ENCODE peak calls at places on chromosomes 13 and 19, in four cellular contexts. One of them, this sample, is unnamed.

GRCh38 chr19:41866284-41866683 is 6.2 kb downstream of the RPS19 start:
- DNase-seq in neural progenitor cell: no peak
- DNase-seq in breast epithelium: no peak
- DNase-seq in tibial nerve: no peak
- DNase-seq in this sample: no peak

GRCh38 chr13:40819797-40820315 is 30.4 kb downstream of the SLC25A15 start:
- DNase-seq in neural progenitor cell: no peak
- DNase-seq in breast epithelium: no peak
- DNase-seq in tibial nerve: no peak
- DNase-seq in this sample: no peak

GRCh38 chr19:43499042-43499441 is 5.5 kb downstream of the PHLDB3 start:
- DNase-seq in neural progenitor cell: no peak
- DNase-seq in breast epithelium: no peak
- DNase-seq in tibial nerve: no peak
- DNase-seq in this sample: no peak

GRCh38 chr13:27826379-27827353 is 34.4 kb downstream of the GSX1 start:
- DNase-seq in neural progenitor cell: peak; percentile 92
- DNase-seq in breast epithelium: peak; percentile 80
- DNase-seq in tibial nerve: peak; percentile 60
- DNase-seq in this sample: peak; percentile 81

GRCh38 chr19:35436477-35437141 is 11.4 kb upstream of the FFAR2 start:
- DNase-seq in neural progenitor cell: no peak
- DNase-seq in breast epithelium: no peak
- DNase-seq in tibial nerve: no peak
- DNase-seq in this sample: peak; percentile 48

GRCh38 chr13:21060063-21060826 is 1.1 kb downstream of the LATS2 start:
- DNase-seq in neural progenitor cell: peak; percentile 61
- DNase-seq in breast epithelium: no peak
- DNase-seq in tibial nerve: no peak
- DNase-seq in this sample: no peak

GRCh38 chr19:35592226-35592625 is 6.3 kb downstream of the PMIS2 start:
- DNase-seq in neural progenitor cell: peak; percentile 76
- DNase-seq in breast epithelium: no peak
- DNase-seq in tibial nerve: no peak
- DNase-seq in this sample: no peak

GRCh38 chr19:17026706-17027427 is at the start of gene CPAMD8:
- DNase-seq in neural progenitor cell: peak; percentile 70
- DNase-seq in breast epithelium: no peak
- DNase-seq in tibial nerve: no peak
- DNase-seq in this sample: no peak

GRCh38 chr13:31947105-31947504 is 84.5 kb upstream of the FRY start:
- DNase-seq in neural progenitor cell: peak; percentile 16
- DNase-seq in breast epithelium: no peak
- DNase-seq in tibial nerve: no peak
- DNase-seq in this sample: no peak

GRCh38 chr13:39159971-39160370 is 121.7 kb downstream of the NHLRC3 start:
- DNase-seq in neural progenitor cell: no peak
- DNase-seq in breast epithelium: no peak
- DNase-seq in tibial nerve: no peak
- DNase-seq in this sample: no peak

GRCh38 chr19:35154535-35155406 is at the start of gene FXYD5:
- DNase-seq in neural progenitor cell: peak; percentile 72
- DNase-seq in breast epithelium: peak; percentile 72
- DNase-seq in tibial nerve: no peak
- DNase-seq in this sample: no peak

GRCh38 chr13:93775507-93776108 is 549.0 kb downstream of the GPC6 start:
- DNase-seq in neural progenitor cell: no peak
- DNase-seq in breast epithelium: no peak
- DNase-seq in tibial nerve: no peak
- DNase-seq in this sample: no peak

GRCh38 chr19:41457241-41457640 is 14.3 kb downstream of the ERICH4 start:
- DNase-seq in neural progenitor cell: no peak
- DNase-seq in breast epithelium: no peak
- DNase-seq in tibial nerve: no peak
- DNase-seq in this sample: no peak

GRCh38 chr19:13842294-13843103 is 34.4 kb upstream of the NANOS3 start:
- DNase-seq in neural progenitor cell: peak; percentile 63
- DNase-seq in breast epithelium: peak; percentile 89
- DNase-seq in tibial nerve: peak; percentile 88
- DNase-seq in this sample: no peak

GRCh38 chr13:88643233-88643632 is 972.1 kb downstream of the SLITRK5 start:
- DNase-seq in neural progenitor cell: no peak
- DNase-seq in breast epithelium: no peak
- DNase-seq in tibial nerve: no peak
- DNase-seq in this sample: no peak

GRCh38 chr13:30319703-30320102 is 12.4 kb upstream of the KATNAL1 start:
- DNase-seq in neural progenitor cell: no peak
- DNase-seq in breast epithelium: no peak
- DNase-seq in tibial nerve: no peak
- DNase-seq in this sample: no peak

GRCh38 chr13:25744176-25744575 is 307.6 kb downstream of the SHISA2 start:
- DNase-seq in neural progenitor cell: no peak
- DNase-seq in breast epithelium: no peak
- DNase-seq in tibial nerve: no peak
- DNase-seq in this sample: no peak

GRCh38 chr19:35143818-35144217 is 763 bp downstream of the FXYD7 start:
- DNase-seq in neural progenitor cell: no peak
- DNase-seq in breast epithelium: no peak
- DNase-seq in tibial nerve: no peak
- DNase-seq in this sample: no peak

GRCh38 chr13:37360556-37360955 is 238.0 kb downstream of the POSTN start:
- DNase-seq in neural progenitor cell: no peak
- DNase-seq in breast epithelium: no peak
- DNase-seq in tibial nerve: no peak
- DNase-seq in this sample: no peak

GRCh38 chr13:24036115-24036514 is 124.4 kb upstream of the SPATA13 start:
- DNase-seq in neural progenitor cell: no peak
- DNase-seq in breast epithelium: no peak
- DNase-seq in tibial nerve: no peak
- DNase-seq in this sample: no peak

GRCh38 chr13:24032674-24033073 is 127.8 kb upstream of the SPATA13 start:
- DNase-seq in neural progenitor cell: no peak
- DNase-seq in breast epithelium: no peak
- DNase-seq in tibial nerve: no peak
- DNase-seq in this sample: no peak

GRCh38 chr13:24032252-24032651 is 128.3 kb upstream of the SPATA13 start:
- DNase-seq in neural progenitor cell: no peak
- DNase-seq in breast epithelium: no peak
- DNase-seq in tibial nerve: no peak
- DNase-seq in this sample: no peak

GRCh38 chr13:24035411-24035810 is 125.1 kb upstream of the SPATA13 start:
- DNase-seq in neural progenitor cell: no peak
- DNase-seq in breast epithelium: no peak
- DNase-seq in tibial nerve: no peak
- DNase-seq in this sample: no peak

DNA sequence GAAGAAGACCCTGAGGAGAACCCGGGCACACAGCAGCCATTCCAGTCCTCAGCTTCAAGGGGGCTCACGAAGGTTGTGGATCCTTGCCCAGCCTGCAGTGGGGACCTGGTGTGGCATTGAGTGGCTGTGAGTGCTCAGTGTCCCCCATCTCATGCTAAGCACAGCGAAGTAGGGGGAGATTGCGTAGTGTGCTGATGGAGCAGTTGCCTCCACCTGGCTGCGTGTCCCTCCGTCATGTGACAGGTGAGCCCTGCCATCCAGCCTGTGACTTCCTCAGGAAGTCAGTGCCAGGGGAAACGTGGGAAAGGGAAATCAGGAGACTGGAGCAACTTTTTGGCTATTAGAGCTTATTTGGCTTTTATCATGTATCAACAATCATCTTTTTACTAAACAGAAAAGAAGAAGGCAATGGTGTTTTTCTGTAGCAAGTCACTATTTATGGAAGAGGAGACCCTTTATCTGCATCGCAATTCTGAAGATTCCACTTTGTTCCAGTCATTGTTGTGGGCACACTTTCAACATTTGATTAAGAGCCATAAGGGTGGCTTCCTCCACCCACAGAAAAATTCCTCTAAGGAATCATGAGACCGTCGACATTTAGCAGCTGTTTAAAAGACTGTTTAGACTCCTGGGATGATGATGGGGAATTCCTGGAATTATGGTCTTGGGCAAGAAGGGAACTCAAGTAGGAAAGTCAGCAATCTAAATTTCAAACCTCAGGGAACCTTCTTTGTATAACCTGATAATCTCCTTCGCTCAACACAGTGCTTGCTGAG is 126.8 kb upstream of the SPATA13 start:
- DNase-seq in neural progenitor cell: no peak
- DNase-seq in breast epithelium: no peak
- DNase-seq in tibial nerve: no peak
- DNase-seq in this sample: no peak
- H3K4me1 ChIP-seq in neural progenitor cell: peaks cover 2% of the 10 kb centered on the region
- H3K4me1 ChIP-seq in breast epithelium: no peaks in the 10 kb centered on the region
- H3K4me1 ChIP-seq in tibial nerve: no peaks in the 10 kb centered on the region
- H3K4me1 ChIP-seq in this sample: no peaks in the 10 kb centered on the region

GRCh38 chr19:47779524-47780214 is 1.2 kb downstream of the SELENOW start:
- DNase-seq in neural progenitor cell: no peak
- DNase-seq in breast epithelium: no peak
- DNase-seq in tibial nerve: peak; percentile 30
- DNase-seq in this sample: no peak
- H3K27ac ChIP-seq in neural progenitor cell: no peak overlapping the region
- H3K27ac ChIP-seq in breast epithelium: peak overlapping the region; percentile 99
- H3K27ac ChIP-seq in tibial nerve: peak overlapping the region; percentile 98
- H3K27ac ChIP-seq in this sample: peak overlapping the region; percentile 100

GRCh38 chr19:38667552-38668205 is 20.2 kb downstream of the ACTN4 start:
- DNase-seq in neural progenitor cell: no peak
- DNase-seq in breast epithelium: no peak
- DNase-seq in tibial nerve: no peak
- DNase-seq in this sample: no peak

GRCh38 chr19:38665219-38665931 is 17.9 kb downstream of the ACTN4 start:
- DNase-seq in neural progenitor cell: no peak
- DNase-seq in breast epithelium: no peak
- DNase-seq in tibial nerve: no peak
- DNase-seq in this sample: no peak

GRCh38 chr19:38665950-38666661 is 18.7 kb downstream of the ACTN4 start:
- DNase-seq in neural progenitor cell: peak; percentile 85
- DNase-seq in breast epithelium: peak; percentile 70
- DNase-seq in tibial nerve: peak; percentile 43
- DNase-seq in this sample: peak; percentile 79

GRCh38 chr19:38664503-38665211 is 17.2 kb downstream of the ACTN4 start:
- DNase-seq in neural progenitor cell: no peak
- DNase-seq in breast epithelium: no peak
- DNase-seq in tibial nerve: no peak
- DNase-seq in this sample: no peak

GRCh38 chr19:38666662-38667448 is 19.4 kb downstream of the ACTN4 start:
- DNase-seq in neural progenitor cell: peak; percentile 58
- DNase-seq in breast epithelium: peak; percentile 65
- DNase-seq in tibial nerve: no peak
- DNase-seq in this sample: peak; percentile 65
- H3K4me1 ChIP-seq in neural progenitor cell: peaks cover 59% of the 10 kb centered on the region
- H3K4me1 ChIP-seq in breast epithelium: peaks cover 71% of the 10 kb centered on the region
- H3K4me1 ChIP-seq in tibial nerve: no peaks in the 10 kb centered on the region
- H3K4me1 ChIP-seq in this sample: peaks cover 57% of the 10 kb centered on the region

GRCh38 chr13:80040219-80040976 is 300.5 kb downstream of the SPRY2 start:
- DNase-seq in neural progenitor cell: no peak
- DNase-seq in breast epithelium: no peak
- DNase-seq in tibial nerve: no peak
- DNase-seq in this sample: peak; percentile 99
- H3K27ac ChIP-seq in neural progenitor cell: no peak overlapping the region
- H3K27ac ChIP-seq in breast epithelium: no peak overlapping the region
- H3K27ac ChIP-seq in tibial nerve: no peak overlapping the region
- H3K27ac ChIP-seq in this sample: no peak overlapping the region

GRCh38 chr13:98537740-98538139 is 39.2 kb downstream of the STK24 start:
- DNase-seq in neural progenitor cell: no peak
- DNase-seq in breast epithelium: no peak
- DNase-seq in tibial nerve: no peak
- DNase-seq in this sample: no peak

GRCh38 chr13:98540476-98540875 is 36.4 kb downstream of the STK24 start:
- DNase-seq in neural progenitor cell: no peak
- DNase-seq in breast epithelium: no peak
- DNase-seq in tibial nerve: no peak
- DNase-seq in this sample: no peak

GRCh38 chr13:98541701-98542203 is 35.2 kb downstream of the STK24 start:
- DNase-seq in neural progenitor cell: no peak
- DNase-seq in breast epithelium: no peak
- DNase-seq in tibial nerve: no peak
- DNase-seq in this sample: no peak

GRCh38 chr13:98541211-98541610 is 35.7 kb downstream of the STK24 start:
- DNase-seq in neural progenitor cell: no peak
- DNase-seq in breast epithelium: no peak
- DNase-seq in tibial nerve: no peak
- DNase-seq in this sample: no peak

DNA sequence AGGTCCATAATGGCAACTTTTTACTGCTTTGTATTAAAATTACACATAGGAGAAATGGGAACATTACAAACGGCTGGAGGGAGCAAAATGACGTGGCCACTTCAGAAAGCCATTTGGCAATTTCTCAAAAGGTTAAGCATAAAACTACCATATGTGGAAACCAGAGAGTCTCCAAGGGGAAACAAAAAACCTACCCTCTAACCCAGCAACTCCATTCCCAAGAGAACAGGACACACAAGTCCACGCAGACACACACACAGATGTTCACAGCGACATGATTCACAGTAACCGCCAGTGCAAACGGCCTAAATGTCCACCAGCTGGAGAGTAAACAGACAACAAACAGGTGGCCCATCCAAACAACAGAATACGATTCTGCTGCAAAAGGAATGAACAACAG is 37.3 kb downstream of the STK24 start:
- DNase-seq in neural progenitor cell: no peak
- DNase-seq in breast epithelium: no peak
- DNase-seq in tibial nerve: no peak
- DNase-seq in this sample: no peak
- H3K4me1 ChIP-seq in neural progenitor cell: peaks cover 37% of the 10 kb centered on the region
- H3K4me1 ChIP-seq in breast epithelium: peaks cover 5% of the 10 kb centered on the region
- H3K4me1 ChIP-seq in tibial nerve: no peaks in the 10 kb centered on the region
- H3K4me1 ChIP-seq in this sample: peaks cover 24% of the 10 kb centered on the region